ENCODE peak calls at places on chromosomes 4 and X, in four cellular contexts. Z is endothelial cell of umbilical vein, J is GM23338, G is transverse colon. T is an unnamed sample.

GRCh38 chr4:42750091-42750490 is 93.2 kb upstream of the ATP8A1 start:
- DNase-seq in Z (peak), J (peak), G (no peak), T (no peak)

GRCh38 chr4:108359936-108360681 is 191.4 kb upstream of the LEF1 start:
- DNase-seq in Z (no peak), J (no peak), G (no peak), T (no peak)

GRCh38 chrX:150543230-150544155 is 24.9 kb upstream of the MTM1 start:
- DNase-seq in Z (no peak), J (no peak), G (no peak), T (no peak)

GRCh38 chrX:20254712-20255299 is 11.9 kb downstream of the RPS6KA3 start:
- DNase-seq in Z (no peak), J (no peak), G (no peak), T (no peak)

GRCh38 chrX:45261005-45261404 is 60.3 kb upstream of the DIPK2B start:
- DNase-seq in Z (no peak), J (peak), G (no peak), T (no peak)

GRCh38 chr4:13329963-13330362 is 154.2 kb downstream of the RAB28 start:
- DNase-seq in Z (peak), J (no peak), G (no peak), T (no peak)

GRCh38 chr4:115923152-115923551 is 809.7 kb upstream of the NDST4 start:
- DNase-seq in Z (no peak), J (no peak), G (no peak), T (no peak)

GRCh38 chrX:36978886-36979285 is 29.3 kb upstream of the FAM47C start:
- DNase-seq in Z (peak), J (no peak), G (no peak), T (no peak)

GRCh38 chrX:50691820-50692219 is 122.2 kb downstream of the SHROOM4 start:
- DNase-seq in Z (peak), J (peak), G (no peak), T (no peak)

GRCh38 chr4:188619456-188620149 is 480.4 kb downstream of the TRIML1 start:
- DNase-seq in Z (no peak), J (peak), G (no peak), T (no peak)

GRCh38 chrX:22025751-22026150 is 6.4 kb upstream of the PHEX start:
- DNase-seq in Z (no peak), J (no peak), G (no peak), T (no peak)

GRCh38 chr4:38385286-38386010 is 278.6 kb upstream of the KLF3 start:
- DNase-seq in Z (no peak), J (no peak), G (no peak), T (no peak)

GRCh38 chr4:185213829-185214228 is 4.4 kb downstream of the SNX25 start:
- DNase-seq in Z (no peak), J (no peak), G (no peak), T (no peak)

GRCh38 chr4:124414641-124415040 is 297.9 kb downstream of the ANKRD50 start:
- DNase-seq in Z (no peak), J (no peak), G (no peak), T (no peak)

GRCh38 chr4:43457866-43458265 is 565.4 kb downstream of the GRXCR1 start:
- DNase-seq in Z (no peak), J (no peak), G (no peak), T (no peak)

GRCh38 chrX:85203461-85203970 is 40.1 kb downstream of the SATL1 start:
- DNase-seq in Z (no peak), J (no peak), G (no peak), T (no peak)

GRCh38 chr4:9808077-9808476 is 26.6 kb downstream of the DRD5 start:
- DNase-seq in Z (no peak), J (no peak), G (no peak), T (no peak)

GRCh38 chr4:71209161-71209560 is 129.7 kb upstream of the SLC4A4 start:
- DNase-seq in Z (no peak), J (no peak), G (no peak), T (no peak)

GRCh38 chrX:119389854-119390501 is 9.2 kb upstream of the SLC25A43 start:
- DNase-seq in Z (no peak), J (peak), G (no peak), T (no peak)

GRCh38 chr4:68904786-68905185 is 46.8 kb downstream of the UGT2A3 start:
- DNase-seq in Z (no peak), J (peak), G (peak), T (no peak)

GRCh38 chr4:81446634-81447033 is 25.1 kb downstream of the RASGEF1B start:
- DNase-seq in Z (no peak), J (no peak), G (no peak), T (no peak)

GRCh38 chr4:177434667-177435066 is 7.6 kb downstream of the AGA start:
- DNase-seq in Z (no peak), J (no peak), G (no peak), T (no peak)

GRCh38 chr4:164888096-164888495 is 11.1 kb downstream of the APELA start:
- DNase-seq in Z (no peak), J (no peak), G (no peak), T (no peak)

GRCh38 chrX:50905334-50905733 is 5.2 kb upstream of the BMP15 start:
- DNase-seq in Z (no peak), J (peak), G (peak), T (no peak)

GRCh38 chrX:136814847-136815634 is 34.3 kb upstream of the ARHGEF6 start:
- DNase-seq in Z (no peak), J (no peak), G (no peak), T (no peak)

GRCh38 chr4:143511906-143512305 is 1.6 kb upstream of the SMARCA5 start:
- DNase-seq in Z (no peak), J (no peak), G (no peak), T (no peak)

GRCh38 chr4:71304289-71304850 is 34.5 kb upstream of the SLC4A4 start:
- DNase-seq in Z (no peak), J (no peak), G (no peak), T (no peak)

GRCh38 chr4:63620271-63620670 is 789.0 kb downstream of the TECRL start:
- DNase-seq in Z (no peak), J (no peak), G (no peak), T (no peak)

GRCh38 chrX:69138512-69138911 is 26.7 kb downstream of the PJA1 start:
- DNase-seq in Z (no peak), J (no peak), G (no peak), T (no peak)

GRCh38 chr4:184167576-184167975 is 50.1 kb downstream of the ENPP6 start:
- DNase-seq in Z (no peak), J (peak), G (peak), T (no peak)

GRCh38 chr4:16122784-16123183 is 39.0 kb upstream of the PROM1 start:
- DNase-seq in Z (no peak), J (no peak), G (no peak), T (no peak)

GRCh38 chr4:138889216-138889615 is 126.4 kb upstream of the NOCT start:
- DNase-seq in Z (no peak), J (no peak), G (no peak), T (no peak)

GRCh38 chrX:134908235-134908834 is 82.5 kb upstream of the SMIM10 start:
- DNase-seq in Z (peak), J (no peak), G (no peak), T (no peak)

GRCh38 chrX:134907302-134907701 is 83.5 kb upstream of the SMIM10 start:
- DNase-seq in Z (no peak), J (no peak), G (no peak), T (no peak)

GRCh38 chrX:134911348-134911747 is 79.4 kb upstream of the SMIM10 start:
- DNase-seq in Z (no peak), J (no peak), G (no peak), T (no peak)

GRCh38 chrX:134909258-134909657 is 81.5 kb upstream of the SMIM10 start:
- DNase-seq in Z (no peak), J (no peak), G (no peak), T (no peak)
- TF ChIP-seq POLR2AphosphoS5 in Z (no peak), J (no peak), G (no peak), T (no peak)

GRCh38 chr4:92263010-92263409 is 40.8 kb upstream of the GRID2 start:
- DNase-seq in Z (no peak), J (no peak), G (no peak), T (no peak)
- TF ChIP-seq POLR2AphosphoS5 in Z (no peak), J (no peak), G (no peak), T (no peak)

DNA sequence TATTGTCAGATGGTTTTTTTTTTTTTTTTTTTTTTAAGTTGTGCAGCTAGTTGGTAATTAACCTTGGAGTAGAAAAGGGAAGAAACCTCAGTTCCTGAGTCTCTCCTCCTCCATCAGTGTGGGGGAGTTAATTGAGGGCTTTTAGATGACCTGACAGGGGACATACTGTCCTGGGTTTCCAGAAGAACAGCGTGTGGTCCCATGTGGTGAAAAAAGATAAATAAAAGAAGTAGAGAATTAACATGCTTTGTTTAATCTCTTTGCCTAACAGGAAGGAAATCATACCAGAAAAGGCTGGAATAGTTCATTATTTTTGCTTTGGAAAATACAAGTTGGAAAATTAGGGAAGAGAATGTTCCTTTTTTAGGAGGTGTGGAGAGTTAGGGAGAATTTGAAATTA is 123.8 kb downstream of the ARHGAP10 start:
- DNase-seq in Z (peak), J (no peak), G (no peak), T (no peak)
- TF ChIP-seq POLR2AphosphoS5 in Z (no peak), J (no peak), G (peak), T (no peak)

DNA sequence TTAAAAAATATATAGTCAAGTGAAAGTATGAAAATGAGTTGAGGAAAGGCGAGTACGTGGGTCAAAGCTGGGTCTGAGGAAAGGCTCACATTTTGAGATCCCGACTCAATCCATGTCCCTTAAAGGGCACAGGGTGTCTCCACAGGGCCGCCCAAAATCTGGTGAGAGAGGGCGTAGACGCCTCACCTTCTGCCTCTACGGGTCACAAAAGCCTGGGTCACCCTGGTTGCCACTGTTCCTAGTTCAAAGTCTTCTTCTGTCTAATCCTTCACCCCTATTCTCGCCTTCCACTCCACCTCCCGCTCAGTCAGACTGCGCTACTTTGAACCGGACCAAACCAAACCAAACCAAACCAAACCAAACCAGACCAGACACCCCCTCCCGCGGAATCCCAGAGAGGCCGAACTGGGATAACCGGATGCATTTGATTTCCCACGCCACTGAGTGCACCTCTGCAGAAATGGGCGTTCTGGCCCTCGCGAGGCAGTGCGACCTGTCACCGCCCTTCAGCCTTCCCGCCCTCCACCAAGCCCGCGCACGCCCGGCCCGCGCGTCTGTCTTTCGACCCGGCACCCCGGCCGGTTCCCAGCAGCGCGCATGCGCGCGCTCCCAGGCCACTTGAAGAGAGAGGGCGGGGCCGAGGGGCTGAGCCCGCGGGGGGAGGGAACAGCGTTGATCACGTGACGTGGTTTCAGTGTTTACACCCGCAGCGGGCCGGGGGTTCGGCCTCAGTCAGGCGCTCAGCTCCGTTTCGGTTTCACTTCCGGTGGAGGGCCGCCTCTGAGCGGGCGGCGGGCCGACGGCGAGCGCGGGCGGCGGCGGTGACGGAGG is at the start of gene FMR1:
- DNase-seq in Z (peak), J (peak), G (peak), T (peak)
- TF ChIP-seq POLR2AphosphoS5 in Z (no peak), J (peak), G (peak), T (no peak)

GRCh38 chrX:1528186-1528883 is 8.7 kb downstream of the P2RY8 start:
- DNase-seq in Z (no peak), J (no peak), G (no peak), T (no peak)

GRCh38 chrX:1527457-1527856 is 9.5 kb downstream of the P2RY8 start:
- DNase-seq in Z (no peak), J (no peak), G (no peak), T (no peak)

GRCh38 chrX:1526565-1526964 is 10.4 kb downstream of the P2RY8 start:
- DNase-seq in Z (no peak), J (no peak), G (no peak), T (no peak)

GRCh38 chrX:1524874-1525582 is 12.0 kb downstream of the P2RY8 start:
- DNase-seq in Z (no peak), J (no peak), G (no peak), T (no peak)

GRCh38 chrX:1525583-1526355 is 11.2 kb downstream of the P2RY8 start:
- DNase-seq in Z (no peak), J (no peak), G (no peak), T (no peak)
- TF ChIP-seq POLR2AphosphoS5 in Z (no peak), J (no peak), G (no peak), T (no peak)

GRCh38 chrX:39859991-39860861 is 237.5 kb downstream of the BCOR start:
- DNase-seq in Z (peak), J (peak), G (peak), T (no peak)
- TF ChIP-seq POLR2AphosphoS5 in Z (no peak), J (no peak), G (no peak), T (no peak)